ENCODE peak calls at places on chromosome 17, in seven cellular contexts. F is KG1; R is C1 segment of cervical spinal cord; K is B cell; S is activated CD8-positive, alpha-beta memory T cell treated with anti-CD3 and anti-CD28 coated beads, Interleukin-2, amount 50 U/mL, for 4 hours; U is T-helper 17 cell; J is Daoy. Q is an unnamed sample.

GRCh38 chr17:8869416-8869815 is 1.9 kb upstream of the PIK3R6 start:
- DNase-seq in F (no peak), R (no peak), K (no peak), S (no peak), U (no peak), J (no peak), Q (no peak)

GRCh38 chr17:17866425-17866824 is 29.6 kb upstream of the SREBF1 start:
- DNase-seq in F (no peak), R (no peak), K (no peak), S (no peak), U (no peak), J (no peak), Q (no peak)

GRCh38 chr17:79435962-79436361 is 174.9 kb downstream of the RBFOX3 start:
- DNase-seq in F (no peak), R (no peak), K (no peak), S (no peak), U (no peak), J (no peak), Q (no peak)

GRCh38 chr17:33012522-33013033 is 20.9 kb downstream of the SPACA3 start:
- DNase-seq in F (no peak), R (no peak), K (no peak), S (no peak), U (no peak), J (peak; percentile 87), Q (no peak)

GRCh38 chr17:58210922-58211321 is 8.1 kb downstream of the MKS1 start:
- DNase-seq in F (no peak), R (no peak), K (no peak), S (no peak), U (no peak), J (no peak), Q (no peak)

GRCh38 chr17:32909787-32910369 is 18.1 kb upstream of the TMEM98 start:
- DNase-seq in F (no peak), R (no peak), K (peak; percentile 67), S (peak; percentile 40), U (no peak), J (peak; percentile 77), Q (no peak)

GRCh38 chr17:42087736-42088705 is 10.3 kb downstream of the ZNF385C start:
- DNase-seq in F (no peak), R (no peak), K (no peak), S (no peak), U (no peak), J (no peak), Q (no peak)

GRCh38 chr17:21072623-21073278 is 29.9 kb upstream of the USP22 start:
- DNase-seq in F (no peak), R (peak; percentile 19), K (no peak), S (no peak), U (no peak), J (no peak), Q (no peak)

GRCh38 chr17:78241277-78242023 is 10.0 kb downstream of the TMEM235 start:
- DNase-seq in F (no peak), R (peak; percentile 32), K (no peak), S (no peak), U (no peak), J (peak; percentile 54), Q (no peak)

GRCh38 chr17:27551701-27552466 is 79.1 kb upstream of the LGALS9 start:
- DNase-seq in F (no peak), R (no peak), K (no peak), S (no peak), U (no peak), J (peak; percentile 85), Q (no peak)

GRCh38 chr17:73021771-73022170 is 70.7 kb downstream of the SLC39A11 start:
- DNase-seq in F (no peak), R (no peak), K (no peak), S (no peak), U (no peak), J (no peak), Q (no peak)

GRCh38 chr17:32275060-32276042 is 9.7 kb downstream of the RHBDL3 start:
- DNase-seq in F (no peak), R (no peak), K (no peak), S (no peak), U (no peak), J (peak; percentile 98), Q (no peak)

Q was measured in effector memory CD4-positive, alpha-beta T cell.